ENCODE peak calls at places on chromosomes 7 and 10, in five cellular contexts. One of them, this sample, is unnamed.

GRCh38 chr7:47584128-47584865 is 2.4 kb upstream of the TNS3 start:
- DNase-seq in IMR-90: no peak
- DNase-seq in gastrocnemius medialis: no peak
- DNase-seq in prostate gland: no peak
- DNase-seq in mammary epithelial cell: no peak
- DNase-seq in this sample: no peak

GRCh38 chr7:34104120-34104519 is 198.8 kb downstream of the BMPER start:
- DNase-seq in IMR-90: peak; percentile 4
- DNase-seq in gastrocnemius medialis: no peak
- DNase-seq in prostate gland: no peak
- DNase-seq in mammary epithelial cell: no peak
- DNase-seq in this sample: no peak

GRCh38 chr10:10699427-10699826 is 318.2 kb upstream of the CELF2 start:
- DNase-seq in IMR-90: no peak
- DNase-seq in gastrocnemius medialis: no peak
- DNase-seq in prostate gland: no peak
- DNase-seq in mammary epithelial cell: no peak
- DNase-seq in this sample: no peak

GRCh38 chr10:79202188-79203013 is 133.6 kb downstream of the ZMIZ1 start:
- DNase-seq in IMR-90: peak; percentile 29
- DNase-seq in gastrocnemius medialis: no peak
- DNase-seq in prostate gland: no peak
- DNase-seq in mammary epithelial cell: no peak
- DNase-seq in this sample: no peak

GRCh38 chr10:111875760-111876159 is 307.8 kb downstream of the GPAM start:
- DNase-seq in IMR-90: no peak
- DNase-seq in gastrocnemius medialis: no peak
- DNase-seq in prostate gland: no peak
- DNase-seq in mammary epithelial cell: no peak
- DNase-seq in this sample: no peak

GRCh38 chr10:8338177-8338766 is 283.8 kb downstream of the GATA3 start:
- DNase-seq in IMR-90: no peak
- DNase-seq in gastrocnemius medialis: no peak
- DNase-seq in prostate gland: no peak
- DNase-seq in mammary epithelial cell: no peak
- DNase-seq in this sample: no peak

GRCh38 chr10:78829570-78829969 is 239.2 kb upstream of the ZMIZ1 start:
- DNase-seq in IMR-90: peak; percentile 66
- DNase-seq in gastrocnemius medialis: no peak
- DNase-seq in prostate gland: no peak
- DNase-seq in mammary epithelial cell: no peak
- DNase-seq in this sample: no peak

GRCh38 chr7:149828357-149829309 is 9.5 kb upstream of the ZNF862 start:
- DNase-seq in IMR-90: no peak
- DNase-seq in gastrocnemius medialis: no peak
- DNase-seq in prostate gland: no peak
- DNase-seq in mammary epithelial cell: no peak
- DNase-seq in this sample: no peak

GRCh38 chr10:48655426-48656240 is 29.0 kb upstream of the WDFY4 start:
- DNase-seq in IMR-90: peak; percentile 42
- DNase-seq in gastrocnemius medialis: peak; percentile 62
- DNase-seq in prostate gland: peak; percentile 49
- DNase-seq in mammary epithelial cell: peak; percentile 62
- DNase-seq in this sample: peak; percentile 47

GRCh38 chr10:69496352-69497234 is 45.3 kb downstream of the TSPAN15 start:
- DNase-seq in IMR-90: no peak
- DNase-seq in gastrocnemius medialis: peak; percentile 95
- DNase-seq in prostate gland: no peak
- DNase-seq in mammary epithelial cell: no peak
- DNase-seq in this sample: no peak

GRCh38 chr10:69495666-69496065 is 44.4 kb downstream of the TSPAN15 start:
- DNase-seq in IMR-90: no peak
- DNase-seq in gastrocnemius medialis: peak; percentile 13
- DNase-seq in prostate gland: no peak
- DNase-seq in mammary epithelial cell: no peak
- DNase-seq in this sample: no peak

GRCh38 chr10:69498711-69499471 is 47.6 kb downstream of the TSPAN15 start:
- DNase-seq in IMR-90: no peak
- DNase-seq in gastrocnemius medialis: peak; percentile 80
- DNase-seq in prostate gland: no peak
- DNase-seq in mammary epithelial cell: no peak
- DNase-seq in this sample: no peak

GRCh38 chr10:69497611-69498390 is 46.5 kb downstream of the TSPAN15 start:
- DNase-seq in IMR-90: no peak
- DNase-seq in gastrocnemius medialis: peak; percentile 12
- DNase-seq in prostate gland: no peak
- DNase-seq in mammary epithelial cell: no peak
- DNase-seq in this sample: no peak

GRCh38 chr10:69497235-69497561 is 45.9 kb downstream of the TSPAN15 start:
- DNase-seq in IMR-90: no peak
- DNase-seq in gastrocnemius medialis: no peak
- DNase-seq in prostate gland: no peak
- DNase-seq in mammary epithelial cell: no peak
- DNase-seq in this sample: no peak
- H3K27ac ChIP-seq in IMR-90: no peak overlapping the region
- H3K27ac ChIP-seq in gastrocnemius medialis: peak overlapping the region; percentile 86
- H3K27ac ChIP-seq in prostate gland: no peak overlapping the region
- H3K27ac ChIP-seq in mammary epithelial cell: no peak overlapping the region
- H3K27ac ChIP-seq in this sample: no peak overlapping the region

GRCh38 chr10:73506074-73506473 is 10.2 kb upstream of the PPP3CB start:
- DNase-seq in IMR-90: no peak
- DNase-seq in gastrocnemius medialis: no peak
- DNase-seq in prostate gland: no peak
- DNase-seq in mammary epithelial cell: no peak
- DNase-seq in this sample: no peak
- H3K4me3 ChIP-seq in IMR-90: no peak overlapping the region
- H3K4me3 ChIP-seq in gastrocnemius medialis: no peak overlapping the region
- H3K4me3 ChIP-seq in prostate gland: no peak overlapping the region
- H3K4me3 ChIP-seq in mammary epithelial cell: no peak overlapping the region
- H3K4me3 ChIP-seq in this sample: no peak overlapping the region

DNA sequence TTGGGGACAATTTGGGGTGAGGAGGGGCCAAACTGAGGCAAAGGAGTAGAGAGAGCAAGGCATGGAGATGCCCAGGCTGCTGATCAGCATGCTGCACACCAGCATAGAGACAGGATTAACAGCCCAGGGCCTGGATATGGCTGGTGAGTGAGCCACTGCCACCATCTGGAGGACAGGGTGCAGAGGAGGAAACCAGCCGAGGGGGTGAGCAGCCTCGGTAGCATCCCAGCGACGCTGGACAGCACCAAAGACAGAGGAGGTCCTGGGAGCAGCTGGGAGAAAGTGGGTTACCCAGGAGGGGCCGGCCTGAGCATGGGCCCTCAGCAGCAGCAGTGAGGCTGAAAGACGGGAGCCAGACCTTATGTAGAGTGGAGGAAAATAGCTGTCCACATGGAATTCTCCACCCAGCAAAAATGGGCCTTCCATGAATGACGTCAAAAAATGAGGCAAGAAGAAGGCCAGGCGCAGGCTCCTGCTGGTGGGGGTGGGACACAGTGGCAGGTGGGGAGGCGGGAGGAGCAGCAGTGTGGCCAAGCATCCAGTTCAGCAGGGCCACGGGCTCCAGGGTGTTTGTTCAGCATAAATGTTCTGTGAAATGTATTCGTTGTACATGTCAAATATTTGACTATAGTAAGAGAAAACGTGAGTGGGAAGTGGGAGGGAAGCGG is 16.7 kb downstream of the RET start:
- DNase-seq in IMR-90: peak; percentile 6
- DNase-seq in gastrocnemius medialis: no peak
- DNase-seq in prostate gland: peak; percentile 25
- DNase-seq in mammary epithelial cell: peak; percentile 31
- DNase-seq in this sample: no peak
- TF ChIP-seq CTCF in IMR-90: peak; percentile 18
- TF ChIP-seq CTCF in gastrocnemius medialis: no peak
- TF ChIP-seq CTCF in prostate gland: peak; percentile 5
- TF ChIP-seq CTCF in mammary epithelial cell: peak; percentile 54
- TF ChIP-seq CTCF in this sample: no peak

DNA sequence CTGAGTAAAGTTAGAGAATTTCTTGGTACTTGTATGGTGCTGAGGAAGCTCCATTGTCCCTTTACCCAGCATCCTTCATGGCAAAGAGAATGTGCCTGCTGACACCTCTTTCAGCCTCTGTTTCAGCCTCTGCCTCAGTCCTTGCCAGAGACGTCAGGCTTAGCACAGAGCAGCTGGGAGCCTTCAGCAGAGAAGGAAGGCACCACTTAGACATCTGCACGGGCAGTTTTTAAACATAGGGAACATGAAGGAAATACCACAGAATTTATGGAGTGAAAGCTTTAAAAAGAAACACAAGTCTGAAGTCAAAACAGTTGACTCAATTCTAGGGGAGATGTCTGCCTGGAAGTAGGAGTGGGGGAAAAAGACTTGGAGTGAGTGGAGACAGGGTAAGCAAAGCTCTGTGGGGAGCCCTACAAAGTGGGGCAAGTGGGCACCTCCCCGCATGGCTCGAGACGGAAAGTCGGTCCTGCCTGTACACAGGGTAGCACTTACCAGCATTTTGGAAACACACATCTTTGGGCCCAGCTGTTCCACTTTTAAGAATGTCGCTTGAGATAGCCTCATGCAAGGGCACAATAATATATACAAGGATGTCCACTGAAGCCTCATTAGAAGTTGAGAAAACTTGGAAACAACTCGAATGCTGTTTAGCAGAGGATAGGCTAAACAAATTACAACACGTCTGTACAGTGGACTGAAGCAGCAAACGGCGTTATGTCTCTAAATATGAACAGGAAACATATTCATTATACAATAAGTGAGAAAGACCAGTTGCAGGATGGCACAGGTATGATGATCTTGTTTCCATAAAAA is 5.0 kb upstream of the TBXAS1 start:
- DNase-seq in IMR-90: peak; percentile 90
- DNase-seq in gastrocnemius medialis: no peak
- DNase-seq in prostate gland: no peak
- DNase-seq in mammary epithelial cell: no peak
- DNase-seq in this sample: no peak
- H3K27ac ChIP-seq in IMR-90: peak overlapping the region; percentile 91
- H3K27ac ChIP-seq in gastrocnemius medialis: no peak overlapping the region
- H3K27ac ChIP-seq in prostate gland: no peak overlapping the region
- H3K27ac ChIP-seq in mammary epithelial cell: no peak overlapping the region
- H3K27ac ChIP-seq in this sample: no peak overlapping the region

GRCh38 chr10:101968910-101969321 is 87.1 kb downstream of the ARMH3 start:
- DNase-seq in IMR-90: no peak
- DNase-seq in gastrocnemius medialis: no peak
- DNase-seq in prostate gland: no peak
- DNase-seq in mammary epithelial cell: no peak
- DNase-seq in this sample: no peak
- H3K4me3 ChIP-seq in IMR-90: no peak overlapping the region
- H3K4me3 ChIP-seq in gastrocnemius medialis: no peak overlapping the region
- H3K4me3 ChIP-seq in prostate gland: no peak overlapping the region
- H3K4me3 ChIP-seq in mammary epithelial cell: no peak overlapping the region
- H3K4me3 ChIP-seq in this sample: no peak overlapping the region

GRCh38 chr10:85612833-85613232 is 753.8 kb downstream of the GRID1 start:
- DNase-seq in IMR-90: no peak
- DNase-seq in gastrocnemius medialis: no peak
- DNase-seq in prostate gland: no peak
- DNase-seq in mammary epithelial cell: no peak
- DNase-seq in this sample: no peak
- TF ChIP-seq CTCF in IMR-90: no peak
- TF ChIP-seq CTCF in gastrocnemius medialis: no peak
- TF ChIP-seq CTCF in prostate gland: no peak
- TF ChIP-seq CTCF in mammary epithelial cell: peak; percentile 10
- TF ChIP-seq CTCF in this sample: peak; percentile 22

GRCh38 chr7:36151921-36152755 is 916 bp upstream of the EEPD1 start:
- DNase-seq in IMR-90: no peak
- DNase-seq in gastrocnemius medialis: no peak
- DNase-seq in prostate gland: no peak
- DNase-seq in mammary epithelial cell: no peak
- DNase-seq in this sample: no peak
- H3K27ac ChIP-seq in IMR-90: peak overlapping the region; percentile 49
- H3K27ac ChIP-seq in gastrocnemius medialis: peak overlapping the region; percentile 98
- H3K27ac ChIP-seq in prostate gland: peak overlapping the region; percentile 83
- H3K27ac ChIP-seq in mammary epithelial cell: peak overlapping the region; percentile 24
- H3K27ac ChIP-seq in this sample: peak overlapping the region; percentile 77

DNA sequence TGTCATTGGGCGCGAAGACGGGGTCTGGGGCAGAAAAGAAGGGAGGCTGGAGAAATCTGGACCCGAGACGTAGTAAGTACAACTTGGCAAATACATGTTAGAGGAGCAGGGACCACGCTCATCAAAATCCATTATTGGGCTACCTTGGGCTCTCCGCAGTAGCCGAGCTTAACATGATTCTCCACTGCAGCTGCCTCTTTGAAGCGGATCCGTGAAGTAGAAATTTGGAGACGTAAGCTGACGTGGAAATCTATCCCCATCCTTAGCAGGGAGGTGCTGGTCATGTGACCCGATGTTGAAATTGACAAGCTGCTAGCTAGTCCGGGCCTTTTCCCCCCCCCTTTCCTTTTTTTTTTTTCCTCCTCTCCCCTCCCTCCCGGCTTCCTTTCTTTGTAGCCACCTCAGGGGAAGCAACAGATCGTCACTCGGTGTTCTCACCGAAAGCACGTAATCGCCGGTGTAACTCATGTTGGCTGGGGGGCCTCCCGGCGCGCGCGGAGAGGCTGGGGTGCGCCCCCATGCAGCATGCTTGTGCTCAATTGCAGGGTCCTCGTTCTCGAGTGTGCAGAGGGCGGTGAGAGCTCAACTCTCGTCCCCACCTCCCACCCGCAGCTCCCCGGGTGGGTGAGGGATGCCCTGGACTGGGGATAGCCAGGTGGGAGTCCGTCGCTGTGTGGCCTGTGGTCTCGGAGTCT is at the start of gene HOXA11:
- DNase-seq in IMR-90: peak; percentile 20
- DNase-seq in gastrocnemius medialis: peak; percentile 93
- DNase-seq in prostate gland: peak; percentile 96
- DNase-seq in mammary epithelial cell: no peak
- DNase-seq in this sample: peak; percentile 91
- H3K4me3 ChIP-seq in IMR-90: peak within 1 kb of the TSS; percentile 41
- H3K4me3 ChIP-seq in gastrocnemius medialis: peak within 1 kb of the TSS; percentile 73
- H3K4me3 ChIP-seq in prostate gland: peak within 1 kb of the TSS; percentile 62
- H3K4me3 ChIP-seq in mammary epithelial cell: peak within 1 kb of the TSS; percentile 53
- H3K4me3 ChIP-seq in this sample: peak within 1 kb of the TSS; percentile 50

This sample was measured in colonic mucosa.